ENCODE peak calls at places on chromosomes 2 and 18, in four cellular contexts. I, N, B and H are unnamed samples.

GRCh38 chr2:109528811-109529501 is 84.8 kb downstream of the SEPTIN10 start:
- DNase-seq in I (no peak), N (no peak), B (peak; percentile 17), H (no peak)

GRCh38 chr18:8040021-8040420 is 472.9 kb downstream of the PTPRM start:
- DNase-seq in I (no peak), N (no peak), B (no peak), H (no peak)

GRCh38 chr2:191970867-191971266 is 124.0 kb upstream of the CAVIN2 start:
- DNase-seq in I (no peak), N (no peak), B (no peak), H (no peak)

GRCh38 chr2:70664525-70664924 is 103.5 kb downstream of the ADD2 start:
- DNase-seq in I (no peak), N (no peak), B (peak; percentile 12), H (no peak)

GRCh38 chr2:242065456-242065855 is 195.9 kb downstream of the RTP5 start:
- DNase-seq in I (no peak), N (no peak), B (no peak), H (no peak)

GRCh38 chr2:134087371-134087921 is 166.4 kb upstream of the MGAT5 start:
- DNase-seq in I (no peak), N (no peak), B (no peak), H (no peak)

GRCh38 chr2:100004348-100004884 is 138.0 kb downstream of the AFF3 start:
- DNase-seq in I (no peak), N (no peak), B (no peak), H (no peak)

GRCh38 chr2:199057936-199058335 is 399.8 kb downstream of the SATB2 start:
- DNase-seq in I (no peak), N (no peak), B (no peak), H (no peak)